ENCODE peak calls at places on chromosomes 6 and 20, in nine cellular contexts. L is MCF 10A, R is choroid plexus epithelial cell, E is fibroblast of villous mesenchyme, P is bronchial epithelial cell, U is ovary, H is AG09319, Z is endodermal cell, J is IMR-90. M is an unnamed sample.
A peak's percentile ranks its signal among the peaks of the same experiment; 100 is the strongest.

GRCh38 chr6:164048840-164049239 is 634.3 kb downstream of the QKI start:
- DNase-seq in L (peak; percentile 8), R (peak; percentile 34), E (no peak), P (peak; percentile 67), U (no peak), H (no peak), Z (no peak), J (no peak), M (no peak)

GRCh38 chr6:141735126-141735525 is 397.6 kb upstream of the GJE1 start:
- DNase-seq in L (no peak), R (no peak), E (no peak), P (no peak), U (no peak), H (no peak), Z (no peak), J (no peak), M (no peak)

GRCh38 chr6:98828991-98829411 is 5.4 kb upstream of the POU3F2 start:
- DNase-seq in L (no peak), R (no peak), E (no peak), P (no peak), U (no peak), H (no peak), Z (peak; percentile 70), J (no peak), M (peak; percentile 32)

GRCh38 chr6:111276335-111276734 is 189.0 kb downstream of the SLC16A10 start:
- DNase-seq in L (no peak), R (peak; percentile 38), E (peak; percentile 53), P (no peak), U (no peak), H (no peak), Z (no peak), J (no peak), M (no peak)

GRCh38 chr6:44775121-44775520 is 387.6 kb downstream of the CDC5L start:
- DNase-seq in L (no peak), R (no peak), E (no peak), P (no peak), U (no peak), H (no peak), Z (no peak), J (no peak), M (no peak)

GRCh38 chr20:32609371-32609773 is 24.2 kb upstream of the NOL4L start:
- DNase-seq in L (no peak), R (no peak), E (no peak), P (no peak), U (no peak), H (no peak), Z (no peak), J (no peak), M (no peak)

GRCh38 chr6:164911873-164912580 is 397.4 kb downstream of the C6orf118 start:
- DNase-seq in L (peak; percentile 6), R (no peak), E (no peak), P (no peak), U (no peak), H (no peak), Z (no peak), J (no peak), M (no peak)

GRCh38 chr20:55793986-55794385 is 211.3 kb downstream of the CBLN4 start:
- DNase-seq in L (no peak), R (no peak), E (no peak), P (no peak), U (no peak), H (no peak), Z (no peak), J (no peak), M (no peak)

GRCh38 chr6:36615018-36615761 is 21.0 kb downstream of the SRSF3 start:
- DNase-seq in L (peak; percentile 80), R (peak; percentile 76), E (peak; percentile 80), P (peak; percentile 65), U (peak; percentile 39), H (no peak), Z (peak; percentile 76), J (peak; percentile 69), M (peak; percentile 70)

GRCh38 chr20:35561268-35561667 is 19.4 kb downstream of the ERGIC3 start:
- DNase-seq in L (peak; percentile 51), R (peak; percentile 64), E (peak; percentile 31), P (peak; percentile 33), U (no peak), H (no peak), Z (peak; percentile 87), J (peak; percentile 59), M (no peak)

GRCh38 chr20:61263084-61263695 is 11.1 kb downstream of the CDH4 start:
- DNase-seq in L (peak; percentile 18), R (peak; percentile 49), E (peak; percentile 31), P (no peak), U (no peak), H (no peak), Z (peak; percentile 90), J (peak; percentile 17), M (no peak)

GRCh38 chr6:1737463-1738311 is 128.0 kb downstream of the FOXC1 start:
- DNase-seq in L (no peak), R (no peak), E (no peak), P (no peak), U (no peak), H (no peak), Z (no peak), J (no peak), M (no peak)

GRCh38 chr6:159229526-159229925 is 60.3 kb downstream of the FNDC1 start:
- DNase-seq in L (no peak), R (no peak), E (no peak), P (no peak), U (no peak), H (no peak), Z (no peak), J (no peak), M (no peak)

GRCh38 chr6:157070403-157071107 is 252.8 kb downstream of the TMEM242 start:
- DNase-seq in L (no peak), R (peak; percentile 61), E (no peak), P (no peak), U (no peak), H (no peak), Z (no peak), J (no peak), M (no peak)

GRCh38 chr6:12163149-12163548 is 127.0 kb upstream of the EDN1 start:
- DNase-seq in L (no peak), R (peak; percentile 70), E (no peak), P (no peak), U (no peak), H (no peak), Z (no peak), J (no peak), M (peak; percentile 41)

GRCh38 chr6:136318676-136319075 is 29.0 kb upstream of the BCLAF1 start:
- DNase-seq in L (no peak), R (no peak), E (no peak), P (no peak), U (no peak), H (peak; percentile 3), Z (no peak), J (no peak), M (no peak)

GRCh38 chr6:169156108-169156821 is 97.4 kb downstream of the THBS2 start:
- DNase-seq in L (no peak), R (peak; percentile 75), E (peak; percentile 23), P (no peak), U (no peak), H (no peak), Z (peak; percentile 25), J (peak; percentile 71), M (no peak)

GRCh38 chr20:3763691-3764601 is 3.6 kb downstream of the ADISSP start:
- DNase-seq in L (no peak), R (no peak), E (no peak), P (no peak), U (no peak), H (no peak), Z (peak; percentile 40), J (no peak), M (no peak)

GRCh38 chr6:122789078-122789861 is at the start of gene SMPDL3A:
- DNase-seq in L (peak; percentile 66), R (peak; percentile 99), E (peak; percentile 95), P (peak; percentile 52), U (peak; percentile 80), H (peak; percentile 69), Z (peak; percentile 93), J (peak; percentile 97), M (peak; percentile 66)
- TF ChIP-seq CTCF in L (peak; percentile 35), R (peak; percentile 45), E (peak; percentile 21), P (peak; percentile 57), U (peak; percentile 29), H (peak; percentile 39), Z (peak; percentile 76), J (peak; percentile 39), M (peak; percentile 27)

GRCh38 chr6:35208419-35208818 is 5.3 kb upstream of the SCUBE3 start:
- DNase-seq in L (no peak), R (no peak), E (no peak), P (no peak), U (no peak), H (no peak), Z (no peak), J (no peak), M (no peak)
- TF ChIP-seq CTCF in L (no peak), R (no peak), E (no peak), P (no peak), U (no peak), H (no peak), Z (no peak), J (no peak), M (no peak)

DNA sequence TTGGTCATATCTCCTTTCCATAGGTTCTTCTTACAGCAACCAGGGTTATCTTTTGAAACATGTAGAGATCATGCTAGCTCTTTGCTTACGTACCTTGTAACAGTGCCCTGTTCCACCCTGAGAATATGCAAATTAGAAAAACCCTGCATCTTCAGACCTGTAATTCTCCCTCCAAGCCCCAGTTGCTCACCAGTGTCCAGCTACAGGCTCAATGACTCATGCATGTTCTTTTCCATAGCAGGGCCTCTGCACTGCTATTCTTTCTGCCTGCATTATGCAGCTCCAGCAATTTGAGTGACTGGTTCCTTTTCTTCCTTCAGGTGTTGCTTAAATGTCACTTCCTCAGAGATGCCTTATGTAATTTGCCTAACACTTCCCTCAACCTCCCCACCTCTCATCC is 636.2 kb downstream of the KHDRBS2 start:
- DNase-seq in L (no peak), R (no peak), E (no peak), P (peak; percentile 2), U (no peak), H (no peak), Z (no peak), J (no peak), M (no peak)
- TF ChIP-seq CTCF in L (no peak), R (no peak), E (no peak), P (no peak), U (no peak), H (no peak), Z (no peak), J (no peak), M (no peak)

DNA sequence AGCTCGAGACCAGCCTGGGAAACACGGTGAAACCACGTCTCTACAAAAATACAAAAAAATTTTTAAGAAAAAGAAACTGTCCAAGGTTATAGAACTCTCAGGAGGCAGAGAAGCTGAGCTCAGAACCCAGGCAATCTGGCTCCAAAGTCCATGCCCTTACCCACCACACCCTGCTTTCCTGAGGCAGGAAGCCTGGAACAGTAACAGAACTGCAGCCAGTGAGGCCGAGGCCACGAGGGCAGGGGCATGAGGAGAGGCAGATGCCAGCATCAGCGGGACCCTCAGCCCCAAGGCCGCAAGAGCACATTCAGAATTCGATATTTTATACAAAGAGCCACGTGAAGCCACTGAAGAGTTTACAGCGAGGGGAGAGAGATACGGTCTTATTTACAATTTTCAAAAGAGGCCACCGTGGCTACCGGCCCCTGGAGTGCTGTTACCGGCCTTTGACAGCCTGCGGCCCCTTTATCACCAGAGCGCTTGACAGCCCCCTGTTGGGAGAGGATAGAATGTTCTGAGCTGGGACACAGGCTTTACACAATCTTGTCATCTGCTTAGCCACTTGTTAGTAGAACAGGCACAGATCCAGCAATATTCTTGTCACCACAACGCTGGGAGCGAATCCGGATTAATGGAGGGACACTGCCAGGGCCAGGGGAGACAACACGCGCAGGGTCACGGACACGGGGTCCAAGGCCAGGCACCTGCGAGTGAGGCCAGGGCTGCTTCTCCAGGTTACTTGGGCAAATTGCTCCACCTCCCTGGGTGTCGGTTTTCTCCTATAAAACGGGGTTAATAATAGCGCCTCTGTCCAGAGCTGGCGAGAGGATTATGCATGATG is 5.6 kb downstream of the SPATA2 start:
- DNase-seq in L (no peak), R (no peak), E (no peak), P (no peak), U (no peak), H (no peak), Z (peak; percentile 81), J (no peak), M (no peak)
- TF ChIP-seq CTCF in L (no peak), R (peak; percentile 52), E (peak; percentile 18), P (no peak), U (no peak), H (no peak), Z (peak; percentile 77), J (no peak), M (no peak)

M was measured in GM13976.